ENCODE peak calls at places on chromosomes 12 and 14, in four cellular contexts. R is heart right ventricle, G is activated B cell treated with CpG ODN at 0.5 μM for 24 hours, P is type B pancreatic cell. M is an unnamed sample.

GRCh38 chr14:22231022-22231421 is 358.0 kb downstream of the DAD1 start:
- DNase-seq in R (no peak), G (no peak), P (no peak), M (no peak)

GRCh38 chr14:96516351-96516750 is 14.2 kb downstream of the PAPOLA start:
- DNase-seq in R (no peak), G (no peak), P (no peak), M (no peak)

GRCh38 chr12:58046281-58046680 is 104.9 kb downstream of the ATP23 start:
- DNase-seq in R (no peak), G (no peak), P (no peak), M (no peak)

GRCh38 chr12:50620975-50621360 is 116.2 kb downstream of the DIP2B start:
- DNase-seq in R (no peak), G (no peak), P (no peak), M (no peak)

GRCh38 chr14:103281496-103282231 is 52.4 kb upstream of the EIF5 start:
- DNase-seq in R (peak), G (no peak), P (no peak), M (peak)

GRCh38 chr12:87311206-87311605 is 718.0 kb downstream of the C12orf50 start:
- DNase-seq in R (no peak), G (no peak), P (no peak), M (no peak)

GRCh38 chr14:105414456-105415371 is 4.9 kb upstream of the MTA1 start:
- DNase-seq in R (peak), G (peak), P (peak), M (peak)

GRCh38 chr12:31989987-31990386 is 30.8 kb downstream of the RESF1 start:
- DNase-seq in R (no peak), G (no peak), P (no peak), M (no peak)

GRCh38 chr12:50104614-50105366 is 982 bp downstream of the GPD1 start:
- DNase-seq in R (no peak), G (no peak), P (no peak), M (no peak)

GRCh38 chr12:47378907-47379306 is 299.1 kb upstream of the AMIGO2 start:
- DNase-seq in R (no peak), G (no peak), P (no peak), M (no peak)

GRCh38 chr12:95661360-95661759 is 110.1 kb upstream of the USP44 start:
- DNase-seq in R (no peak), G (no peak), P (no peak), M (no peak)

GRCh38 chr12:19198272-19198671 is 68.7 kb downstream of the PLEKHA5 start:
- DNase-seq in R (no peak), G (no peak), P (no peak), M (no peak)

GRCh38 chr12:6729186-6729585 is 5.3 kb downstream of the COPS7A start:
- DNase-seq in R (no peak), G (no peak), P (no peak), M (no peak)

GRCh38 chr14:51595831-51596472 is 55.8 kb upstream of the FRMD6 start:
- DNase-seq in R (no peak), G (no peak), P (no peak), M (no peak)

GRCh38 chr12:32901553-32901952 is 5.0 kb upstream of the PKP2 start:
- DNase-seq in R (no peak), G (no peak), P (no peak), M (no peak)

GRCh38 chr14:74349757-74350156 is 1.5 kb downstream of the VRTN start:
- DNase-seq in R (no peak), G (no peak), P (no peak), M (no peak)

GRCh38 chr14:75960219-75960618 is 21.6 kb downstream of the TGFB3 start:
- DNase-seq in R (no peak), G (no peak), P (no peak), M (no peak)

GRCh38 chr12:32305163-32305562 is 94.2 kb upstream of the FGD4 start:
- DNase-seq in R (no peak), G (no peak), P (no peak), M (no peak)

GRCh38 chr14:53190938-53191337 is 37.8 kb upstream of the DDHD1 start:
- DNase-seq in R (no peak), G (no peak), P (no peak), M (no peak)

GRCh38 chr12:118981285-118982201 is at the start of gene SRRM4:
- DNase-seq in R (no peak), G (no peak), P (peak), M (no peak)

GRCh38 chr14:34256223-34256622 is 205.8 kb downstream of the SPTSSA start:
- DNase-seq in R (no peak), G (no peak), P (no peak), M (no peak)

GRCh38 chr14:22614240-22614799 is 16.2 kb downstream of the ABHD4 start:
- DNase-seq in R (no peak), G (no peak), P (no peak), M (peak)

GRCh38 chr12:5481645-5482044 is 49.7 kb downstream of the NTF3 start:
- DNase-seq in R (no peak), G (no peak), P (no peak), M (no peak)

GRCh38 chr12:79420146-79420618 is 270.6 kb downstream of the PAWR start:
- DNase-seq in R (no peak), G (no peak), P (no peak), M (no peak)

GRCh38 chr12:113403435-113404415 is at the start of gene SDS:
- DNase-seq in R (peak), G (no peak), P (no peak), M (no peak)

GRCh38 chr12:55717397-55718007 is 1.7 kb downstream of the BLOC1S1 start:
- DNase-seq in R (no peak), G (no peak), P (no peak), M (no peak)

GRCh38 chr14:31950760-31951637 is 126.1 kb upstream of the ARHGAP5 start:
- DNase-seq in R (peak), G (no peak), P (no peak), M (no peak)

GRCh38 chr12:38543151-38543550 is 226.6 kb downstream of the ALG10B start:
- DNase-seq in R (no peak), G (no peak), P (no peak), M (no peak)

GRCh38 chr14:76203086-76204001 is 51.6 kb downstream of the GPATCH2L start:
- DNase-seq in R (peak), G (no peak), P (no peak), M (no peak)

GRCh38 chr14:72094844-72095582 is 162.8 kb downstream of the RGS6 start:
- DNase-seq in R (no peak), G (no peak), P (no peak), M (no peak)

GRCh38 chr12:32501835-32502333 is 102.5 kb downstream of the FGD4 start:
- DNase-seq in R (peak), G (no peak), P (peak), M (no peak)

GRCh38 chr12:92272301-92272964 is 126.8 kb upstream of the BTG1 start:
- DNase-seq in R (no peak), G (no peak), P (no peak), M (no peak)

DNA sequence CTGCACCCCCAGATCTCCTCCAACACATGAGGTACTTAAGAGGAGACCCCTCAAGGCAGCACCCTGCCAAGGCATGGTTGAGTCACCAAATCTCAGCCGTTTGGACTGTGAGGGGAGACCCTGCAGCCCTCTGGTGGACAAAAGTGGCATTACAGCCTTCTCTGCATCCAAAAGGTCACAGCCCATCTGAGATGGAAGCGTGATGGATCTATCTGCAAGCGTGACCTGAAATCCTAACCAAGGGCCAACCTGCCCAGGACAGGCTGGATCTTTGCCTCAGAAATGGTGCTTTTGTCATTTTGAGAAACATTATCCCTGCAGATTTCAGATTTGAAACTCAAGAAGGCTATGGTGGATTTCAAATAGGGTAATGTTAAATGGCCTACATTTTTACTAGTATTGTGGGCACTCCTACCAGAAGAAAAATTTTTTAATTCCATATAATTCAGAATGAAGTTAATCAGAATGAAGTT is 23.7 kb upstream of the DHRS4 start:
- DNase-seq in R (peak), G (peak), P (peak), M (peak)
- TF ChIP-seq CTCF in R (peak), G (no peak), P (peak), M (peak)

DNA sequence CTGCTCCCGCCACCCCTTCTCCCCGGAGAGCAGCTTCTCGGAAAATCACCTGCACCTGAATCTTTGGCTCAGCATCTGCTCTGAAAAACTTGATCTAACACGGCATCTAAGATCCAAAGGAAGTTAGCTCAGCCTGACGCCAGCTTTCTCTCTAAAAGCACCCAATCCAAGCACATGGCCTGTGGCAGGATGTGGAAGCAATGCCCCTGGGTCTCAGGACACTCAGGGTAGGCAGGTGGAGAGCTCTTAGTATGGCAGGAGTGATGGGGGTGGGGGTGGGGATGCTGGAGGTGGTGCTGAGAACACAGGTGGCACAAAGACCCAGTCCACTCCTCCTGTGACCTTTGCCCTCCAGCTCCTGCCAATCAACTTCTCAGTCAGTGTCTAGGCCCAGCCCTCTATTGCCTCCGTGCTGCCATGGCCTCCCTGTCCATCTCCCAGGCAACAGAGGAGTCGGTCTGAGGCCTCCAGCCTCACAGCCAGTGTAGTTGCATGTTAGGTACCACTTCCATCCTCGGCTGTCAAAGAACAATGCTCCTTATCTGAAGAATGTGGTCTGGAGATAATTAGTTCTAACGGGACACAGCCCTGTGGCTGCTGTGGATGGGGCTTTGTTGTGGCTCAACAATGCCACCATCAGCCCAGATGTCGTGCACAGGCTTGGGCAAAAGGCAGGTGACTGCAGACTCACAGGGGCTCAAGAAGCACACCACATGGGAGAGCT is 180.0 kb upstream of the C14orf180 start:
- DNase-seq in R (no peak), G (no peak), P (no peak), M (no peak)
- TF ChIP-seq CTCF in R (no peak), G (no peak), P (no peak), M (no peak)

DNA sequence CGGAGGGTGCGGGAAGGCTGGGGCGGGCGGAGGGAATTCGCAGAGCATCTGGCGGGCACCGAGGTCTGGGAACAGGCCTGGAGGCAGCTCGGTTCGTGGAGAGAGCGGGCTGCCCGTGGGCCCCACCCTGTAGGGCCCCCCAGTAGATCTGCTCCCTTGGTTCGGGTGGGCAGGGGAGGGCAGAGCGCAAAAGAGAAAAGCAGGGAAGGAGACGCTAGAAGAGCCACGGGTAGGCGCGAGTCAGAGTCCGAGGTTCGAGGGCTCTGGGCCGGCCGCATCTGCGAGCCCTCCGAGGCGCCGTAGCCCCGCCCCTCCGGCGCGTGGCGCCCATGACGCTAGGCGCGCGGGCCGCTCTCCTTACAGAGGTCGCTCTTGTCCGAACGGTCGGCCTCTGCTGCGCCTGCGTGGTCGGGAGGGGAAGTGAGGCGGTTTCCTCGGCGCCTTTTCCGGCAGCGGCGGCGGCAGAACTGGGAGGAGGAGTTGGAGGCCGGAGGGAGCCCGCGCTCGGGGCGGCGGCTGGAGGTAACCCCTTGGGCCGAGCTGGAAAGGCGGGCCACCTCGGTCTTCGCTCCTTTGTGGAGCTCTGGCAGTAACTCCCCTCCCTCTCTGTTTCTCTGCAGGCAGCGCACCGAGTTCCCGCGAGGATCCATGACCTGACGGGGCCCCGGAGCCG is at the start of gene ARF6:
- DNase-seq in R (peak), G (peak), P (peak), M (peak)
- TF ChIP-seq CTCF in R (no peak), G (no peak), P (peak), M (peak)

DNA sequence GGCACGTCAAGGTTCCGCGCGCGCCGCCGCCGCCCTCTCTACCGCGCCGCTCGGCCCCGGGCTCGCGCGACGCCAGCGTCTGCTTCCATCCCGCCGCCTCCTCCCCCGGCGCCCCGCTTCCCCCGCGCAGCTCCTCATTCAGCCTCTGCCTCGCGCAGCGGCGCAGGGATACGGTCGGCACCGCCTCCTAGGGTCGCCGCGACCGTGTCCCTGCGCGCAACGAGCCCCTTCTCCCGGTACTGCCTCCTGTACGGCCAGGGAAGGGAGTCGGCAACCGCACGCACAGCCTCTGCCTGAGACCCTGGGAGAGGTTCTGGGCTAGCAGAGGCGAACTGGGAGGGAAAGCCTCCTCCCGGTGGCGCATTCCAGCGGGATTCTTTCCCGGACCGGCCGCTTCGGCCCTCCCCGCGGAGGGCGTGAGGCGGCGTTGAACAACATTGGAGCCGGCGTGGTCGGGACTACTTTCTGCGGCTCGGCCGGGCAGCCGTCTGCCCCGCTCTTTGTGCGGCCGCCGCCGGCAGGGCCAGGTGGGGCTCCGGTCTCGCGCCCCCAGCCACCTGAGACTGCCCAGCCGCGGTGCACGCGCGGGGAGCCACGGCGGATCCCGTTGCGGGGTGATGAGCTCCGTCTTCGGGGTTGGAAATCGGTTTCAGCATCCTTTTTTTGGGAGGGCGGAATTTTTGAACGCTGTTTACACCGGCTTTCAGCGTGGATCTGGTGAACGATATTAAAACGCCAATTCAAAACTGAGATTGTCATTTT is at the start of gene LRP6:
- DNase-seq in R (peak), G (peak), P (peak), M (peak)
- TF ChIP-seq CTCF in R (no peak), G (no peak), P (no peak), M (no peak)

GRCh38 chr14:57574617-57575288 is 81.1 kb upstream of the CCDC198 start:
- DNase-seq in R (no peak), G (no peak), P (no peak), M (no peak)
- TF ChIP-seq CTCF in R (no peak), G (no peak), P (peak), M (no peak)

DNA sequence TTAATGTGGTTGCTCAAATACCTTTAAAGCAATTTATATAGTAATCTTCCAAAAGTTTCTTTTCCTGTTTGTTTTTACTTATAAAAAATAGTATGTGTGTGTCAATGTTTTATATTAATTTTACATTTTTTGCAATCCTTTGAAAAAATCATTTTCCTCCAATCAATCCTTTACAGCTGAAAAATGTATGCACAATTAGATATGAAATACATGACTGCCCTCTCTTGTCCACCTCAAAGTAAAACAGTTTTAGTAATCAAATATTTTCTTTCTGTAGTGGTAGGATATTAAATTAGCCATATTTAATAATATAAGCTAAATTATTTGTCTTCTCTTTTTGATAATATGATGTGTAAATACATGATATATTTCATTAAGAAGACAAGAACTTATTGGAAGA is 269.9 kb downstream of the ADAMTS20 start:
- DNase-seq in R (no peak), G (no peak), P (no peak), M (no peak)
- TF ChIP-seq CTCF in R (peak), G (no peak), P (peak), M (peak)

DNA sequence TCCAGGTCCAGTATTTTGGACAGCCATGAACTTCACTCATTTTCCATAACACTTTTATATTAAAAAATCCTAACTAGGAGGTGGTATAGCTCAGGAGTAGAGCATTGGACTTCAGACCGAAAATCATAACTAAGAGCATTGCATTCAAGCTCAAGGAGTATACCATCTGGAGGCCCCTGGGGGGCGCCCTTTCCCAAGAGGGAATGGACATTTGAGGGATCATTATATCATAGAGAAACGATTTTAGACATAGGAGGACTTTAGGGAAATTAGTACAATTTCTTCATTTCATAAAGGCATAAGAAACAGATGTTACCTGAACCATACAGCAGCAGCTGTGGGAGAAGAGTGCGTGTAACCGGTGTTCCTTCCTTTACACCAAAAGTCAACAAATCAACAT is 5.2 kb upstream of the ATG14 start:
- DNase-seq in R (no peak), G (no peak), P (no peak), M (no peak)
- TF ChIP-seq CTCF in R (peak), G (no peak), P (peak), M (peak)

GRCh38 chr12:100986595-100987547 is 192.3 kb downstream of the ANO4 start:
- DNase-seq in R (no peak), G (no peak), P (no peak), M (no peak)

GRCh38 chr12:100988278-100988625 is 193.7 kb downstream of the ANO4 start:
- DNase-seq in R (no peak), G (no peak), P (no peak), M (no peak)

GRCh38 chr12:100991059-100991562 is 196.5 kb downstream of the ANO4 start:
- DNase-seq in R (no peak), G (no peak), P (no peak), M (no peak)

GRCh38 chr12:100984821-100985220 is 190.2 kb downstream of the ANO4 start:
- DNase-seq in R (no peak), G (no peak), P (no peak), M (no peak)

DNA sequence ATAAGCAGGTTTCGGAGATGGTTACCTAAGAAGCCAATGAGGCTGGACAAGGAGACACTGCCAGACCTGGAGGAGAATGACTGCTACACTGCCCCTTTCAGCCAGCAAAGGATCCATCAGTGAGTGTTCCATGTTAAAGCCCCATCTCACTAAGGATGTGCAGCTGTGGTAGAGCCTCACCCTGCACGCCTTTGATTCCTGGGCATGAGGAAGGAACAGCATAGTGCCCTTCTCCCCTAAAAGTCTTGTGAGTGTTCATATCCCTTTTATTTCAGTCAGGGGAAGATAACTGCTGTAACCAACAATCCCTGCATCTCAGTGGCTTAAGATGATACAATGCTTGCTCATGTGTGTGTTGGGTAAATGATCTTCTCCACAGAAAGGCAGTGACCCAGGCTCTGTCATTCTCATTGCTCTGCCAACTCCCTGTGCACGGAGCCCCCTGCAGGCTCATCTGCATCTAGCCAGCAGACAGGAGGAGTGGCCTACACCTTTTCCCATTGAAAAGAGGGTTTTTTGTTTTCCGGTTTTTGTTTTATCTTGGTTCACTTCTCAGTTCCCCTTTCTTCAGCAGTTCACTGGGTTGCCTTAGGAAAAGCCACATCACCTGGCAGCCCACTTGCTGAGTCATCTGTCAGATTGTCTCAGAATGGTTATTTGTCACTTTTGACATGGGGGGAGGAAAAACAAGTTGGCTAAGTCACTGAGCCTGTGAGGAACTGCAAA is 193.1 kb downstream of the ANO4 start:
- DNase-seq in R (no peak), G (no peak), P (no peak), M (no peak)
- TF ChIP-seq CTCF in R (no peak), G (no peak), P (peak), M (peak)

GRCh38 chr12:42255221-42255874 is 17.3 kb upstream of the YAF2 start:
- DNase-seq in R (no peak), G (no peak), P (no peak), M (no peak)
- TF ChIP-seq CTCF in R (no peak), G (no peak), P (no peak), M (no peak)

GRCh38 chr14:62179367-62180018 is 417.3 kb downstream of the SNAPC1 start:
- DNase-seq in R (peak), G (no peak), P (no peak), M (no peak)
- TF ChIP-seq CTCF in R (peak), G (no peak), P (peak), M (peak)